ENCODE peak calls at places on chromosome 4, in nine cellular contexts. One of them, this sample, is unnamed.

GRCh38 chr4:91198951-91199350 is 1071.8 kb downstream of the CCSER1 start:
- DNase-seq in T1000: no peak
- DNase-seq in BE2C: no peak
- DNase-seq in sigmoid colon: no peak
- DNase-seq in stimulated activated CD4-positive, alpha-beta T cell treated with anti-CD3 and anti-CD28 coated beads, Interleukin-2, amount 100 ng/mL, for 24 hours: no peak
- DNase-seq in naive thymus-derived CD8-positive, alpha-beta T cell: no peak
- DNase-seq in LoVo: peak; percentile 42
- DNase-seq in epithelial cell of prostate: no peak
- DNase-seq in activated CD4-positive, alpha-beta T cell treated with anti-CD3 and anti-CD28 coated beads for 24 hours: no peak
- DNase-seq in this sample: peak; percentile 11

GRCh38 chr4:66639361-66639760 is 905.9 kb downstream of the CENPC start:
- DNase-seq in activated CD4-positive, alpha-beta T cell treated with anti-CD3 and anti-CD28 coated beads for 24 hours: no peak
- DNase-seq in epithelial cell of prostate: no peak
- DNase-seq in stimulated activated CD4-positive, alpha-beta T cell treated with anti-CD3 and anti-CD28 coated beads, Interleukin-2, amount 100 ng/mL, for 24 hours: no peak
- DNase-seq in BE2C: no peak
- DNase-seq in naive thymus-derived CD8-positive, alpha-beta T cell: no peak
- DNase-seq in sigmoid colon: no peak
- DNase-seq in T1000: no peak
- DNase-seq in LoVo: peak; percentile 6
- DNase-seq in this sample: peak; percentile 26

GRCh38 chr4:10160280-10160856 is 43.8 kb upstream of the WDR1 start:
- DNase-seq in stimulated activated CD4-positive, alpha-beta T cell treated with anti-CD3 and anti-CD28 coated beads, Interleukin-2, amount 100 ng/mL, for 24 hours: no peak
- DNase-seq in LoVo: no peak
- DNase-seq in sigmoid colon: no peak
- DNase-seq in BE2C: no peak
- DNase-seq in naive thymus-derived CD8-positive, alpha-beta T cell: peak; percentile 26
- DNase-seq in T1000: no peak
- DNase-seq in activated CD4-positive, alpha-beta T cell treated with anti-CD3 and anti-CD28 coated beads for 24 hours: no peak
- DNase-seq in epithelial cell of prostate: no peak
- DNase-seq in this sample: peak; percentile 27

GRCh38 chr4:26525136-26525535 is 34.9 kb upstream of the CCKAR start:
- DNase-seq in BE2C: no peak
- DNase-seq in stimulated activated CD4-positive, alpha-beta T cell treated with anti-CD3 and anti-CD28 coated beads, Interleukin-2, amount 100 ng/mL, for 24 hours: no peak
- DNase-seq in activated CD4-positive, alpha-beta T cell treated with anti-CD3 and anti-CD28 coated beads for 24 hours: no peak
- DNase-seq in sigmoid colon: no peak
- DNase-seq in naive thymus-derived CD8-positive, alpha-beta T cell: no peak
- DNase-seq in LoVo: no peak
- DNase-seq in epithelial cell of prostate: no peak
- DNase-seq in T1000: peak; percentile 38
- DNase-seq in this sample: peak; percentile 89

GRCh38 chr4:40908702-40909362 is 159.1 kb downstream of the NSUN7 start:
- DNase-seq in activated CD4-positive, alpha-beta T cell treated with anti-CD3 and anti-CD28 coated beads for 24 hours: peak; percentile 60
- DNase-seq in epithelial cell of prostate: peak; percentile 22
- DNase-seq in LoVo: peak; percentile 71
- DNase-seq in stimulated activated CD4-positive, alpha-beta T cell treated with anti-CD3 and anti-CD28 coated beads, Interleukin-2, amount 100 ng/mL, for 24 hours: peak; percentile 76
- DNase-seq in T1000: peak; percentile 79
- DNase-seq in BE2C: peak; percentile 85
- DNase-seq in sigmoid colon: peak; percentile 78
- DNase-seq in naive thymus-derived CD8-positive, alpha-beta T cell: peak; percentile 45
- DNase-seq in this sample: peak; percentile 70

GRCh38 chr4:135564090-135564489 is 1362.5 kb upstream of the PABPC4L start:
- DNase-seq in BE2C: no peak
- DNase-seq in sigmoid colon: no peak
- DNase-seq in stimulated activated CD4-positive, alpha-beta T cell treated with anti-CD3 and anti-CD28 coated beads, Interleukin-2, amount 100 ng/mL, for 24 hours: no peak
- DNase-seq in LoVo: no peak
- DNase-seq in activated CD4-positive, alpha-beta T cell treated with anti-CD3 and anti-CD28 coated beads for 24 hours: no peak
- DNase-seq in naive thymus-derived CD8-positive, alpha-beta T cell: no peak
- DNase-seq in epithelial cell of prostate: no peak
- DNase-seq in T1000: no peak
- DNase-seq in this sample: no peak

GRCh38 chr4:89797117-89797516 is 39.8 kb downstream of the SNCA start:
- DNase-seq in T1000: no peak
- DNase-seq in sigmoid colon: no peak
- DNase-seq in BE2C: peak; percentile 12
- DNase-seq in epithelial cell of prostate: peak; percentile 70
- DNase-seq in naive thymus-derived CD8-positive, alpha-beta T cell: no peak
- DNase-seq in activated CD4-positive, alpha-beta T cell treated with anti-CD3 and anti-CD28 coated beads for 24 hours: no peak
- DNase-seq in stimulated activated CD4-positive, alpha-beta T cell treated with anti-CD3 and anti-CD28 coated beads, Interleukin-2, amount 100 ng/mL, for 24 hours: no peak
- DNase-seq in LoVo: no peak
- DNase-seq in this sample: no peak

GRCh38 chr4:81688085-81688484 is 216.4 kb upstream of the RASGEF1B start:
- DNase-seq in naive thymus-derived CD8-positive, alpha-beta T cell: peak; percentile 13
- DNase-seq in T1000: no peak
- DNase-seq in sigmoid colon: no peak
- DNase-seq in stimulated activated CD4-positive, alpha-beta T cell treated with anti-CD3 and anti-CD28 coated beads, Interleukin-2, amount 100 ng/mL, for 24 hours: no peak
- DNase-seq in LoVo: no peak
- DNase-seq in BE2C: no peak
- DNase-seq in activated CD4-positive, alpha-beta T cell treated with anti-CD3 and anti-CD28 coated beads for 24 hours: no peak
- DNase-seq in epithelial cell of prostate: no peak
- DNase-seq in this sample: peak; percentile 21

GRCh38 chr4:44916406-44916805 is 190.1 kb upstream of the GNPDA2 start:
- DNase-seq in activated CD4-positive, alpha-beta T cell treated with anti-CD3 and anti-CD28 coated beads for 24 hours: no peak
- DNase-seq in naive thymus-derived CD8-positive, alpha-beta T cell: no peak
- DNase-seq in sigmoid colon: no peak
- DNase-seq in stimulated activated CD4-positive, alpha-beta T cell treated with anti-CD3 and anti-CD28 coated beads, Interleukin-2, amount 100 ng/mL, for 24 hours: no peak
- DNase-seq in epithelial cell of prostate: peak; percentile 3
- DNase-seq in T1000: no peak
- DNase-seq in LoVo: peak; percentile 20
- DNase-seq in BE2C: no peak
- DNase-seq in this sample: peak; percentile 60

GRCh38 chr4:75213480-75213879 is 280.6 kb downstream of the PARM1 start:
- DNase-seq in BE2C: no peak
- DNase-seq in naive thymus-derived CD8-positive, alpha-beta T cell: no peak
- DNase-seq in sigmoid colon: no peak
- DNase-seq in stimulated activated CD4-positive, alpha-beta T cell treated with anti-CD3 and anti-CD28 coated beads, Interleukin-2, amount 100 ng/mL, for 24 hours: no peak
- DNase-seq in LoVo: no peak
- DNase-seq in epithelial cell of prostate: no peak
- DNase-seq in T1000: no peak
- DNase-seq in activated CD4-positive, alpha-beta T cell treated with anti-CD3 and anti-CD28 coated beads for 24 hours: no peak
- DNase-seq in this sample: no peak

GRCh38 chr4:658031-658667 is 15.9 kb downstream of the ATP5ME start:
- DNase-seq in LoVo: no peak
- DNase-seq in T1000: no peak
- DNase-seq in activated CD4-positive, alpha-beta T cell treated with anti-CD3 and anti-CD28 coated beads for 24 hours: no peak
- DNase-seq in BE2C: no peak
- DNase-seq in sigmoid colon: peak; percentile 66
- DNase-seq in naive thymus-derived CD8-positive, alpha-beta T cell: no peak
- DNase-seq in stimulated activated CD4-positive, alpha-beta T cell treated with anti-CD3 and anti-CD28 coated beads, Interleukin-2, amount 100 ng/mL, for 24 hours: no peak
- DNase-seq in epithelial cell of prostate: no peak
- DNase-seq in this sample: no peak

GRCh38 chr4:54228563-54229501 is at the start of gene PDGFRA:
- DNase-seq in sigmoid colon: peak; percentile 95
- DNase-seq in activated CD4-positive, alpha-beta T cell treated with anti-CD3 and anti-CD28 coated beads for 24 hours: no peak
- DNase-seq in BE2C: no peak
- DNase-seq in stimulated activated CD4-positive, alpha-beta T cell treated with anti-CD3 and anti-CD28 coated beads, Interleukin-2, amount 100 ng/mL, for 24 hours: no peak
- DNase-seq in T1000: no peak
- DNase-seq in epithelial cell of prostate: no peak
- DNase-seq in naive thymus-derived CD8-positive, alpha-beta T cell: no peak
- DNase-seq in LoVo: no peak
- DNase-seq in this sample: no peak

GRCh38 chr4:8366601-8367000 is 73.9 kb downstream of the ACOX3 start:
- DNase-seq in sigmoid colon: no peak
- DNase-seq in stimulated activated CD4-positive, alpha-beta T cell treated with anti-CD3 and anti-CD28 coated beads, Interleukin-2, amount 100 ng/mL, for 24 hours: no peak
- DNase-seq in naive thymus-derived CD8-positive, alpha-beta T cell: no peak
- DNase-seq in epithelial cell of prostate: no peak
- DNase-seq in BE2C: no peak
- DNase-seq in T1000: no peak
- DNase-seq in LoVo: no peak
- DNase-seq in activated CD4-positive, alpha-beta T cell treated with anti-CD3 and anti-CD28 coated beads for 24 hours: no peak
- DNase-seq in this sample: no peak

GRCh38 chr4:1693131-1693896 is 9.2 kb upstream of the FAM53A start:
- DNase-seq in stimulated activated CD4-positive, alpha-beta T cell treated with anti-CD3 and anti-CD28 coated beads, Interleukin-2, amount 100 ng/mL, for 24 hours: peak; percentile 81
- DNase-seq in sigmoid colon: peak; percentile 88
- DNase-seq in epithelial cell of prostate: no peak
- DNase-seq in BE2C: peak; percentile 67
- DNase-seq in T1000: peak; percentile 20
- DNase-seq in activated CD4-positive, alpha-beta T cell treated with anti-CD3 and anti-CD28 coated beads for 24 hours: peak; percentile 68
- DNase-seq in LoVo: peak; percentile 79
- DNase-seq in naive thymus-derived CD8-positive, alpha-beta T cell: peak; percentile 83
- DNase-seq in this sample: peak; percentile 71

GRCh38 chr4:157978680-157979361 is 194.0 kb downstream of the GASK1B start:
- DNase-seq in LoVo: peak; percentile 62
- DNase-seq in sigmoid colon: no peak
- DNase-seq in naive thymus-derived CD8-positive, alpha-beta T cell: peak; percentile 30
- DNase-seq in T1000: no peak
- DNase-seq in BE2C: peak; percentile 71
- DNase-seq in stimulated activated CD4-positive, alpha-beta T cell treated with anti-CD3 and anti-CD28 coated beads, Interleukin-2, amount 100 ng/mL, for 24 hours: peak; percentile 22
- DNase-seq in epithelial cell of prostate: no peak
- DNase-seq in activated CD4-positive, alpha-beta T cell treated with anti-CD3 and anti-CD28 coated beads for 24 hours: no peak
- DNase-seq in this sample: peak; percentile 67

GRCh38 chr4:70715097-70715496 is 6.7 kb upstream of the RUFY3 start:
- DNase-seq in activated CD4-positive, alpha-beta T cell treated with anti-CD3 and anti-CD28 coated beads for 24 hours: no peak
- DNase-seq in naive thymus-derived CD8-positive, alpha-beta T cell: no peak
- DNase-seq in stimulated activated CD4-positive, alpha-beta T cell treated with anti-CD3 and anti-CD28 coated beads, Interleukin-2, amount 100 ng/mL, for 24 hours: no peak
- DNase-seq in sigmoid colon: no peak
- DNase-seq in T1000: no peak
- DNase-seq in epithelial cell of prostate: no peak
- DNase-seq in BE2C: no peak
- DNase-seq in LoVo: no peak
- DNase-seq in this sample: peak; percentile 80

GRCh38 chr4:96993528-96993927 is 1149.7 kb downstream of the STPG2 start:
- DNase-seq in naive thymus-derived CD8-positive, alpha-beta T cell: no peak
- DNase-seq in BE2C: no peak
- DNase-seq in stimulated activated CD4-positive, alpha-beta T cell treated with anti-CD3 and anti-CD28 coated beads, Interleukin-2, amount 100 ng/mL, for 24 hours: no peak
- DNase-seq in T1000: no peak
- DNase-seq in sigmoid colon: no peak
- DNase-seq in LoVo: no peak
- DNase-seq in activated CD4-positive, alpha-beta T cell treated with anti-CD3 and anti-CD28 coated beads for 24 hours: no peak
- DNase-seq in epithelial cell of prostate: no peak
- DNase-seq in this sample: no peak

GRCh38 chr4:115780835-115781234 is 667.4 kb upstream of the NDST4 start:
- DNase-seq in sigmoid colon: no peak
- DNase-seq in epithelial cell of prostate: no peak
- DNase-seq in stimulated activated CD4-positive, alpha-beta T cell treated with anti-CD3 and anti-CD28 coated beads, Interleukin-2, amount 100 ng/mL, for 24 hours: no peak
- DNase-seq in BE2C: no peak
- DNase-seq in T1000: no peak
- DNase-seq in naive thymus-derived CD8-positive, alpha-beta T cell: no peak
- DNase-seq in activated CD4-positive, alpha-beta T cell treated with anti-CD3 and anti-CD28 coated beads for 24 hours: no peak
- DNase-seq in LoVo: no peak
- DNase-seq in this sample: no peak

GRCh38 chr4:52371861-52372260 is 287.2 kb downstream of the USP46 start:
- DNase-seq in T1000: no peak
- DNase-seq in stimulated activated CD4-positive, alpha-beta T cell treated with anti-CD3 and anti-CD28 coated beads, Interleukin-2, amount 100 ng/mL, for 24 hours: no peak
- DNase-seq in epithelial cell of prostate: no peak
- DNase-seq in naive thymus-derived CD8-positive, alpha-beta T cell: no peak
- DNase-seq in sigmoid colon: no peak
- DNase-seq in BE2C: no peak
- DNase-seq in activated CD4-positive, alpha-beta T cell treated with anti-CD3 and anti-CD28 coated beads for 24 hours: no peak
- DNase-seq in LoVo: no peak
- DNase-seq in this sample: no peak

GRCh38 chr4:113587640-113588275 is 173.8 kb downstream of the CAMK2D start:
- DNase-seq in sigmoid colon: no peak
- DNase-seq in T1000: no peak
- DNase-seq in naive thymus-derived CD8-positive, alpha-beta T cell: no peak
- DNase-seq in BE2C: no peak
- DNase-seq in epithelial cell of prostate: no peak
- DNase-seq in stimulated activated CD4-positive, alpha-beta T cell treated with anti-CD3 and anti-CD28 coated beads, Interleukin-2, amount 100 ng/mL, for 24 hours: no peak
- DNase-seq in LoVo: no peak
- DNase-seq in activated CD4-positive, alpha-beta T cell treated with anti-CD3 and anti-CD28 coated beads for 24 hours: no peak
- DNase-seq in this sample: no peak

GRCh38 chr4:51885371-51885770 is 42.4 kb downstream of the DCUN1D4 start:
- DNase-seq in activated CD4-positive, alpha-beta T cell treated with anti-CD3 and anti-CD28 coated beads for 24 hours: no peak
- DNase-seq in naive thymus-derived CD8-positive, alpha-beta T cell: no peak
- DNase-seq in epithelial cell of prostate: no peak
- DNase-seq in T1000: no peak
- DNase-seq in LoVo: peak; percentile 10
- DNase-seq in sigmoid colon: no peak
- DNase-seq in BE2C: no peak
- DNase-seq in stimulated activated CD4-positive, alpha-beta T cell treated with anti-CD3 and anti-CD28 coated beads, Interleukin-2, amount 100 ng/mL, for 24 hours: no peak
- DNase-seq in this sample: peak; percentile 50

GRCh38 chr4:3871181-3871852 is 105.1 kb downstream of the ADRA2C start:
- DNase-seq in sigmoid colon: peak; percentile 56
- DNase-seq in BE2C: peak; percentile 85
- DNase-seq in activated CD4-positive, alpha-beta T cell treated with anti-CD3 and anti-CD28 coated beads for 24 hours: no peak
- DNase-seq in stimulated activated CD4-positive, alpha-beta T cell treated with anti-CD3 and anti-CD28 coated beads, Interleukin-2, amount 100 ng/mL, for 24 hours: no peak
- DNase-seq in LoVo: no peak
- DNase-seq in epithelial cell of prostate: no peak
- DNase-seq in T1000: no peak
- DNase-seq in naive thymus-derived CD8-positive, alpha-beta T cell: peak; percentile 27
- DNase-seq in this sample: no peak

GRCh38 chr4:47891928-47892327 is 22.5 kb downstream of the NFXL1 start:
- DNase-seq in activated CD4-positive, alpha-beta T cell treated with anti-CD3 and anti-CD28 coated beads for 24 hours: no peak
- DNase-seq in stimulated activated CD4-positive, alpha-beta T cell treated with anti-CD3 and anti-CD28 coated beads, Interleukin-2, amount 100 ng/mL, for 24 hours: no peak
- DNase-seq in epithelial cell of prostate: no peak
- DNase-seq in sigmoid colon: no peak
- DNase-seq in T1000: no peak
- DNase-seq in LoVo: no peak
- DNase-seq in BE2C: no peak
- DNase-seq in naive thymus-derived CD8-positive, alpha-beta T cell: peak; percentile 4
- DNase-seq in this sample: no peak

GRCh38 chr4:24476209-24476781 is 108.1 kb downstream of the DHX15 start:
- DNase-seq in activated CD4-positive, alpha-beta T cell treated with anti-CD3 and anti-CD28 coated beads for 24 hours: no peak
- DNase-seq in BE2C: no peak
- DNase-seq in epithelial cell of prostate: no peak
- DNase-seq in T1000: no peak
- DNase-seq in LoVo: peak; percentile 29
- DNase-seq in sigmoid colon: no peak
- DNase-seq in stimulated activated CD4-positive, alpha-beta T cell treated with anti-CD3 and anti-CD28 coated beads, Interleukin-2, amount 100 ng/mL, for 24 hours: no peak
- DNase-seq in naive thymus-derived CD8-positive, alpha-beta T cell: no peak
- DNase-seq in this sample: peak; percentile 35

GRCh38 chr4:168717852-168718251 is 221.0 kb downstream of the PALLD start:
- DNase-seq in activated CD4-positive, alpha-beta T cell treated with anti-CD3 and anti-CD28 coated beads for 24 hours: no peak
- DNase-seq in BE2C: no peak
- DNase-seq in T1000: no peak
- DNase-seq in sigmoid colon: no peak
- DNase-seq in naive thymus-derived CD8-positive, alpha-beta T cell: no peak
- DNase-seq in LoVo: no peak
- DNase-seq in stimulated activated CD4-positive, alpha-beta T cell treated with anti-CD3 and anti-CD28 coated beads, Interleukin-2, amount 100 ng/mL, for 24 hours: no peak
- DNase-seq in epithelial cell of prostate: peak; percentile 16
- DNase-seq in this sample: peak; percentile 86

GRCh38 chr4:120056249-120056648 is 10.4 kb downstream of the MAD2L1 start:
- DNase-seq in naive thymus-derived CD8-positive, alpha-beta T cell: no peak
- DNase-seq in LoVo: no peak
- DNase-seq in BE2C: no peak
- DNase-seq in sigmoid colon: no peak
- DNase-seq in T1000: no peak
- DNase-seq in activated CD4-positive, alpha-beta T cell treated with anti-CD3 and anti-CD28 coated beads for 24 hours: no peak
- DNase-seq in stimulated activated CD4-positive, alpha-beta T cell treated with anti-CD3 and anti-CD28 coated beads, Interleukin-2, amount 100 ng/mL, for 24 hours: no peak
- DNase-seq in epithelial cell of prostate: no peak
- DNase-seq in this sample: peak; percentile 53

GRCh38 chr4:7377223-7377865 is 57.4 kb downstream of the PSAPL1 start:
- DNase-seq in naive thymus-derived CD8-positive, alpha-beta T cell: no peak
- DNase-seq in T1000: no peak
- DNase-seq in epithelial cell of prostate: no peak
- DNase-seq in activated CD4-positive, alpha-beta T cell treated with anti-CD3 and anti-CD28 coated beads for 24 hours: no peak
- DNase-seq in sigmoid colon: no peak
- DNase-seq in BE2C: no peak
- DNase-seq in stimulated activated CD4-positive, alpha-beta T cell treated with anti-CD3 and anti-CD28 coated beads, Interleukin-2, amount 100 ng/mL, for 24 hours: no peak
- DNase-seq in LoVo: no peak
- DNase-seq in this sample: no peak

GRCh38 chr4:19486400-19486799 is 765.3 kb upstream of the SLIT2 start:
- DNase-seq in activated CD4-positive, alpha-beta T cell treated with anti-CD3 and anti-CD28 coated beads for 24 hours: no peak
- DNase-seq in stimulated activated CD4-positive, alpha-beta T cell treated with anti-CD3 and anti-CD28 coated beads, Interleukin-2, amount 100 ng/mL, for 24 hours: no peak
- DNase-seq in naive thymus-derived CD8-positive, alpha-beta T cell: no peak
- DNase-seq in T1000: no peak
- DNase-seq in epithelial cell of prostate: no peak
- DNase-seq in sigmoid colon: no peak
- DNase-seq in LoVo: no peak
- DNase-seq in BE2C: no peak
- DNase-seq in this sample: peak; percentile 51

GRCh38 chr4:54063737-54064316 is 578 bp downstream of the CHIC2 start:
- DNase-seq in activated CD4-positive, alpha-beta T cell treated with anti-CD3 and anti-CD28 coated beads for 24 hours: peak; percentile 4
- DNase-seq in sigmoid colon: peak; percentile 76
- DNase-seq in BE2C: peak; percentile 39
- DNase-seq in stimulated activated CD4-positive, alpha-beta T cell treated with anti-CD3 and anti-CD28 coated beads, Interleukin-2, amount 100 ng/mL, for 24 hours: peak; percentile 38
- DNase-seq in T1000: no peak
- DNase-seq in LoVo: no peak
- DNase-seq in epithelial cell of prostate: no peak
- DNase-seq in naive thymus-derived CD8-positive, alpha-beta T cell: no peak
- DNase-seq in this sample: peak; percentile 9

GRCh38 chr4:133550436-133550835 is 401.3 kb downstream of the PCDH10 start:
- DNase-seq in BE2C: no peak
- DNase-seq in T1000: no peak
- DNase-seq in epithelial cell of prostate: no peak
- DNase-seq in stimulated activated CD4-positive, alpha-beta T cell treated with anti-CD3 and anti-CD28 coated beads, Interleukin-2, amount 100 ng/mL, for 24 hours: no peak
- DNase-seq in LoVo: no peak
- DNase-seq in sigmoid colon: no peak
- DNase-seq in activated CD4-positive, alpha-beta T cell treated with anti-CD3 and anti-CD28 coated beads for 24 hours: no peak
- DNase-seq in naive thymus-derived CD8-positive, alpha-beta T cell: no peak
- DNase-seq in this sample: no peak

GRCh38 chr4:139645458-139645857 is 20.2 kb upstream of the MGST2 start:
- DNase-seq in naive thymus-derived CD8-positive, alpha-beta T cell: no peak
- DNase-seq in sigmoid colon: no peak
- DNase-seq in LoVo: peak; percentile 67
- DNase-seq in T1000: no peak
- DNase-seq in activated CD4-positive, alpha-beta T cell treated with anti-CD3 and anti-CD28 coated beads for 24 hours: no peak
- DNase-seq in stimulated activated CD4-positive, alpha-beta T cell treated with anti-CD3 and anti-CD28 coated beads, Interleukin-2, amount 100 ng/mL, for 24 hours: no peak
- DNase-seq in epithelial cell of prostate: peak; percentile 93
- DNase-seq in BE2C: no peak
- DNase-seq in this sample: no peak

This sample was measured in renal cortical epithelial cell.